ENCODE peak calls at places on chromosomes 4 and X, in eight cellular contexts. One of them, this sample, is unnamed.

GRCh38 chr4:949656-950055 is 17.4 kb downstream of the TMEM175 start:
- DNase-seq in nephron progenitor cell: no peak
- DNase-seq in ACHN: no peak
- DNase-seq in lower leg skin: peak; percentile 58
- DNase-seq in D341Med: no peak
- DNase-seq in stimulated activated CD4-positive, alpha-beta T cell treated with anti-CD3 and anti-CD28 coated beads, Interleukin-15, amount 100 ng/mL, for 1 hour: no peak
- DNase-seq in COR-L47: no peak
- DNase-seq in adrenal gland: no peak
- DNase-seq in this sample: no peak

GRCh38 chrX:24002167-24002566 is 24.8 kb downstream of the KLHL15 start:
- DNase-seq in ACHN: no peak
- DNase-seq in COR-L47: no peak
- DNase-seq in lower leg skin: no peak
- DNase-seq in stimulated activated CD4-positive, alpha-beta T cell treated with anti-CD3 and anti-CD28 coated beads, Interleukin-15, amount 100 ng/mL, for 1 hour: no peak
- DNase-seq in D341Med: no peak
- DNase-seq in nephron progenitor cell: no peak
- DNase-seq in adrenal gland: no peak
- DNase-seq in this sample: no peak

GRCh38 chr4:21450331-21450730 is 498.2 kb downstream of the KCNIP4 start:
- DNase-seq in COR-L47: no peak
- DNase-seq in adrenal gland: no peak
- DNase-seq in ACHN: no peak
- DNase-seq in nephron progenitor cell: no peak
- DNase-seq in stimulated activated CD4-positive, alpha-beta T cell treated with anti-CD3 and anti-CD28 coated beads, Interleukin-15, amount 100 ng/mL, for 1 hour: no peak
- DNase-seq in lower leg skin: no peak
- DNase-seq in D341Med: no peak
- DNase-seq in this sample: no peak

GRCh38 chrX:120769576-120770341 is 105.9 kb downstream of the CT47B1 start:
- DNase-seq in ACHN: peak; percentile 9
- DNase-seq in stimulated activated CD4-positive, alpha-beta T cell treated with anti-CD3 and anti-CD28 coated beads, Interleukin-15, amount 100 ng/mL, for 1 hour: no peak
- DNase-seq in nephron progenitor cell: no peak
- DNase-seq in lower leg skin: no peak
- DNase-seq in COR-L47: peak; percentile 11
- DNase-seq in D341Med: peak; percentile 25
- DNase-seq in adrenal gland: peak; percentile 24
- DNase-seq in this sample: no peak

GRCh38 chrX:152912641-152913040 is 14.8 kb downstream of the ZNF185 start:
- DNase-seq in adrenal gland: no peak
- DNase-seq in nephron progenitor cell: no peak
- DNase-seq in D341Med: no peak
- DNase-seq in ACHN: no peak
- DNase-seq in COR-L47: no peak
- DNase-seq in lower leg skin: no peak
- DNase-seq in stimulated activated CD4-positive, alpha-beta T cell treated with anti-CD3 and anti-CD28 coated beads, Interleukin-15, amount 100 ng/mL, for 1 hour: no peak
- DNase-seq in this sample: no peak

GRCh38 chrX:133435544-133436124 is 20.3 kb upstream of the GPC4 start:
- DNase-seq in ACHN: no peak
- DNase-seq in adrenal gland: no peak
- DNase-seq in lower leg skin: no peak
- DNase-seq in nephron progenitor cell: no peak
- DNase-seq in D341Med: no peak
- DNase-seq in stimulated activated CD4-positive, alpha-beta T cell treated with anti-CD3 and anti-CD28 coated beads, Interleukin-15, amount 100 ng/mL, for 1 hour: no peak
- DNase-seq in COR-L47: no peak
- DNase-seq in this sample: no peak

GRCh38 chrX:27728291-27728690 is 79.5 kb upstream of the MAGEB10 start:
- DNase-seq in COR-L47: no peak
- DNase-seq in nephron progenitor cell: no peak
- DNase-seq in adrenal gland: no peak
- DNase-seq in D341Med: no peak
- DNase-seq in stimulated activated CD4-positive, alpha-beta T cell treated with anti-CD3 and anti-CD28 coated beads, Interleukin-15, amount 100 ng/mL, for 1 hour: no peak
- DNase-seq in lower leg skin: no peak
- DNase-seq in ACHN: no peak
- DNase-seq in this sample: no peak

GRCh38 chr4:148126825-148127224 is 315.4 kb downstream of the NR3C2 start:
- DNase-seq in adrenal gland: no peak
- DNase-seq in ACHN: no peak
- DNase-seq in D341Med: no peak
- DNase-seq in stimulated activated CD4-positive, alpha-beta T cell treated with anti-CD3 and anti-CD28 coated beads, Interleukin-15, amount 100 ng/mL, for 1 hour: no peak
- DNase-seq in COR-L47: no peak
- DNase-seq in lower leg skin: no peak
- DNase-seq in nephron progenitor cell: no peak
- DNase-seq in this sample: no peak

GRCh38 chr4:158008551-158009218 is 164.1 kb downstream of the GASK1B start:
- DNase-seq in stimulated activated CD4-positive, alpha-beta T cell treated with anti-CD3 and anti-CD28 coated beads, Interleukin-15, amount 100 ng/mL, for 1 hour: no peak
- DNase-seq in ACHN: no peak
- DNase-seq in COR-L47: no peak
- DNase-seq in lower leg skin: no peak
- DNase-seq in nephron progenitor cell: no peak
- DNase-seq in adrenal gland: no peak
- DNase-seq in D341Med: no peak
- DNase-seq in this sample: no peak

GRCh38 chrX:11472879-11473278 is 179.7 kb downstream of the AMELX start:
- DNase-seq in nephron progenitor cell: no peak
- DNase-seq in COR-L47: no peak
- DNase-seq in adrenal gland: no peak
- DNase-seq in D341Med: no peak
- DNase-seq in ACHN: no peak
- DNase-seq in stimulated activated CD4-positive, alpha-beta T cell treated with anti-CD3 and anti-CD28 coated beads, Interleukin-15, amount 100 ng/mL, for 1 hour: no peak
- DNase-seq in lower leg skin: no peak
- DNase-seq in this sample: no peak

GRCh38 chr4:122826596-122827257 is at the start of gene FGF2:
- DNase-seq in lower leg skin: peak; percentile 94
- DNase-seq in stimulated activated CD4-positive, alpha-beta T cell treated with anti-CD3 and anti-CD28 coated beads, Interleukin-15, amount 100 ng/mL, for 1 hour: no peak
- DNase-seq in COR-L47: peak; percentile 45
- DNase-seq in D341Med: peak; percentile 81
- DNase-seq in ACHN: peak; percentile 64
- DNase-seq in adrenal gland: peak; percentile 31
- DNase-seq in nephron progenitor cell: peak; percentile 79
- DNase-seq in this sample: no peak

GRCh38 chrX:70444326-70445196 is at the start of gene DLG3:
- DNase-seq in COR-L47: no peak
- DNase-seq in adrenal gland: no peak
- DNase-seq in lower leg skin: peak; percentile 82
- DNase-seq in nephron progenitor cell: peak; percentile 67
- DNase-seq in ACHN: peak; percentile 24
- DNase-seq in stimulated activated CD4-positive, alpha-beta T cell treated with anti-CD3 and anti-CD28 coated beads, Interleukin-15, amount 100 ng/mL, for 1 hour: no peak
- DNase-seq in D341Med: peak; percentile 65
- DNase-seq in this sample: no peak